ENCODE peak calls at places on chromosome 20, in five cellular contexts. N is epithelial cell of esophagus, Z is neural progenitor cell, T is IMR-90, P is fibroblast of the aortic adventitia. R is an unnamed sample.

GRCh38 chr20:2246081-2246491 is 49.7 kb upstream of the TGM3 start:
- DNase-seq in T (no peak), Z (peak; percentile 63), N (no peak), P (no peak), R (no peak)

GRCh38 chr20:36466089-36466488 is 75.2 kb upstream of the MYL9 start:
- DNase-seq in N (no peak), Z (no peak), P (no peak), T (no peak), R (no peak)

GRCh38 chr20:58306421-58307261 is 2.9 kb upstream of the RAB22A start:
- DNase-seq in T (peak; percentile 76), P (peak; percentile 23), Z (no peak), N (peak; percentile 87), R (peak; percentile 89)

GRCh38 chr20:37390503-37390890 is 44.6 kb downstream of the SRC start:
- DNase-seq in P (no peak), N (no peak), Z (no peak), T (no peak), R (no peak)

GRCh38 chr20:20611165-20611564 is 101.3 kb downstream of the RALGAPA2 start:
- DNase-seq in T (no peak), P (no peak), Z (no peak), N (no peak), R (no peak)

GRCh38 chr20:48397689-48398005 is 430.2 kb downstream of the PREX1 start:
- DNase-seq in T (no peak), N (no peak), P (no peak), Z (no peak), R (no peak)

GRCh38 chr20:55456316-55456940 is 548.9 kb downstream of the CBLN4 start:
- DNase-seq in Z (no peak), P (no peak), T (no peak), N (peak; percentile 71), R (no peak)

GRCh38 chr20:44979090-44979621 is 12.8 kb downstream of the STK4 start:
- DNase-seq in T (peak; percentile 61), N (peak; percentile 11), Z (no peak), P (no peak), R (peak; percentile 79)

DNA sequence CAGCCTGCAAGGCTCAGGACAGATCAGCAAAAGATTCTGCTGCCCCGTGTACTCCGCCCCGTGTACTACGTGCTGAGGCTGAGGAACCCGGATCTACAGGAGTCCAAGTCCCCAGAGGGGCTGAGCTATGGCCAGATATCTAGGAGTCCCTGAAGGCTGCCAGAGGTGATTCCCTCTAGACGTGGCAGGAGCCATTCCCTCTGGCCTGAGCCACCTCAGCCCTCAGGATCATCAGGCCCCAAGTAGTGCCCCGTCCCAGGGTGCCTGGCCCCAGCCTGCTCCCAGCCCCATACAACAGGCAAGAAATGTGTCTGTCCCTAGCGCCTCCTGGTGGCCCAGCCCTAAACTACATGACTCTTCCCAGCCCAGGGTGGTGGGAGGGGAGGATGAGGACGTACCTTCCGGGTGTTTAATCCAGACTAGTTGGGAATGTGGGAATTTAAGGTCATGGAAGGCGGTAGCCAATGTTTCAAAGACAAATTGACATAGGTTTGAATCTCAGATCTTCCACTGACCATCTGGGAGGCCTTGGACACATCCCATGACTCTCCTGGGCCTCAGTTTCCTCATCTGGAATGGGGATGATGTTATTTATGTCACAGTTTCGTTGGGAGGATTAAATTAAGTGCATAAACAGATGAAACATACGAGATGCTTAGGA is 49.4 kb upstream of the PTPN1 start:
- DNase-seq in P (peak; percentile 84), T (peak; percentile 75), N (peak; percentile 78), Z (peak; percentile 85), R (peak; percentile 52)
- H3K4me3 ChIP-seq in P (no peak overlapping the region), T (no peak overlapping the region), N (no peak overlapping the region), Z (no peak overlapping the region), R (no peak overlapping the region)

GRCh38 chr20:51381557-51381956 is 161.0 kb downstream of the NFATC2 start:
- DNase-seq in P (no peak), N (no peak), T (no peak), Z (no peak), R (no peak)
- H3K4me3 ChIP-seq in P (no peak overlapping the region), N (no peak overlapping the region), T (no peak overlapping the region), Z (no peak overlapping the region), R (no peak overlapping the region)

GRCh38 chr20:11686900-11687543 is 230.7 kb upstream of the BTBD3 start:
- DNase-seq in P (peak; percentile 11), T (peak; percentile 1), N (no peak), Z (peak; percentile 50), R (no peak)
- H3K4me3 ChIP-seq in P (peak overlapping the region; percentile 41), T (peak overlapping the region; percentile 13), N (no peak overlapping the region), Z (peak overlapping the region; percentile 51), R (no peak overlapping the region)

GRCh38 chr20:41318271-41318649 is 729 bp upstream of the ZHX3 start:
- DNase-seq in Z (no peak), T (no peak), N (peak; percentile 29), P (no peak), R (no peak)
- H3K4me3 ChIP-seq in Z (peak overlapping the region; percentile 49), T (no peak overlapping the region), N (peak overlapping the region; percentile 66), P (no peak overlapping the region), R (peak overlapping the region; percentile 45)

GRCh38 chr20:50850721-50851286 is 55.9 kb downstream of the BCAS4 start:
- DNase-seq in T (no peak), N (peak; percentile 10), P (no peak), Z (peak; percentile 55), R (no peak)

GRCh38 chr20:50845566-50846211 is 50.8 kb downstream of the BCAS4 start:
- DNase-seq in N (peak; percentile 69), T (no peak), Z (no peak), P (no peak), R (no peak)

GRCh38 chr20:50852085-50852484 is 57.2 kb downstream of the BCAS4 start:
- DNase-seq in N (no peak), Z (no peak), P (no peak), T (no peak), R (no peak)

GRCh38 chr20:50848846-50849673 is 54.2 kb downstream of the BCAS4 start:
- DNase-seq in T (no peak), P (no peak), N (no peak), Z (no peak), R (no peak)

GRCh38 chr20:50848341-50848808 is 53.5 kb downstream of the BCAS4 start:
- DNase-seq in P (peak; percentile 52), T (no peak), N (peak; percentile 82), Z (no peak), R (no peak)
- H3K4me3 ChIP-seq in P (no peak overlapping the region), T (no peak overlapping the region), N (no peak overlapping the region), Z (no peak overlapping the region), R (no peak overlapping the region)

DNA sequence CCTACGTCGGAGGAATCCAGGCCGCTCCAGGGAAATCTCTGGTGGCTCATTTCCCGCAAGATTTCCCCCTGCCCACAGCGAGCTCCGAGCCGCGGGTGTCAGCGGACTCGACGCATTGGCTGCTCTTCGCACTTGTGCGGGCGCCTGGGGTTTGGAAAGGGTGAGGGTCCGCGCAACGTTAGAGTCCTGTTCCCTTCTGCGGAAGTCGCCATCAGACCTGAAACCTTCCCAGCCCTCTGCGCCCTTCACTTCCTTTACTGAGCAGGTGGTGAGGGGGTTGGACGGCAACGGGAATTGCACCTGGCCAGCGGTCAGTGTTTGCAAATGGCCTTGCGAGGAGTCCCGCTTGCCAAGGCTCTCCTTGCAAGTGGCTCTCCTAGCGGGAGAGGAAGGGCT is 8.4 kb downstream of the PAX1 start:
- DNase-seq in P (no peak), Z (no peak), N (no peak), T (no peak), R (no peak)
- H3K4me3 ChIP-seq in P (no peak overlapping the region), Z (peak overlapping the region; percentile 24), N (no peak overlapping the region), T (no peak overlapping the region), R (no peak overlapping the region)